ENCODE peak calls at places on chromosomes 1 and 21, in nine cellular contexts. N is heart left ventricle, M is epithelial cell of proximal tubule, D is GM23338, C is H9, V is kidney, G is fibroblast of lung, W is fibroblast of mammary gland, Z is nephron progenitor cell. L is an unnamed sample.

GRCh38 chr1:67281246-67281645 is 26.4 kb upstream of the IL12RB2 start:
- DNase-seq in V (no peak), Z (no peak), M (no peak), N (no peak), G (no peak), C (no peak), W (no peak), D (no peak), L (no peak)

GRCh38 chr21:45073301-45074047 is 906 bp upstream of the ADARB1 start:
- DNase-seq in Z (peak), G (peak), C (no peak), M (no peak), N (no peak), D (peak), V (peak), W (peak), L (no peak)

GRCh38 chr1:56577859-56578663 is 1.3 kb downstream of the PLPP3 start:
- DNase-seq in D (peak), G (peak), Z (peak), V (peak), N (peak), W (peak), C (peak), M (no peak), L (no peak)

GRCh38 chr1:244749230-244750016 is 86.0 kb upstream of the COX20 start:
- DNase-seq in W (no peak), M (no peak), N (no peak), D (no peak), C (no peak), Z (no peak), V (no peak), G (no peak), L (no peak)

GRCh38 chr1:52976183-52977035 is 49.3 kb downstream of the SCP2 start:
- DNase-seq in Z (no peak), M (no peak), D (peak), W (no peak), C (peak), N (no peak), G (no peak), V (no peak), L (no peak)

GRCh38 chr1:201634261-201634660 is 95.3 kb downstream of the NAV1 start:
- DNase-seq in Z (no peak), G (peak), V (peak), M (no peak), D (no peak), C (no peak), N (no peak), W (peak), L (no peak)

GRCh38 chr1:94240822-94241221 is 3.4 kb upstream of the ARHGAP29 start:
- DNase-seq in G (peak), D (peak), Z (no peak), V (no peak), C (no peak), W (no peak), M (no peak), N (no peak), L (no peak)

GRCh38 chr1:164559342-164560070 is 522 bp downstream of the PBX1 start:
- DNase-seq in V (peak), D (peak), Z (peak), C (peak), W (no peak), G (no peak), M (no peak), N (peak), L (no peak)

GRCh38 chr21:33115586-33116541 is 45.9 kb downstream of the OLIG1 start:
- DNase-seq in C (no peak), Z (no peak), V (no peak), M (no peak), D (no peak), W (no peak), G (no peak), N (no peak), L (no peak)

GRCh38 chr21:42913461-42913860 is 12.0 kb downstream of the ERVH48-1 start:
- DNase-seq in W (peak), M (no peak), Z (no peak), N (no peak), G (no peak), D (peak), V (no peak), C (no peak), L (no peak)

GRCh38 chr21:46340998-46341397 is 17.0 kb downstream of the PCNT start:
- DNase-seq in V (no peak), M (no peak), N (no peak), W (no peak), G (no peak), C (no peak), D (no peak), Z (no peak), L (no peak)

GRCh38 chr1:145977016-145977415 is 12.5 kb downstream of the POLR3GL start:
- DNase-seq in Z (no peak), C (no peak), G (no peak), M (no peak), D (no peak), W (no peak), V (no peak), N (peak), L (no peak)

GRCh38 chr1:10540277-10541005 is 65.7 kb downstream of the PEX14 start:
- DNase-seq in M (no peak), W (no peak), D (no peak), G (peak), V (no peak), Z (no peak), C (no peak), N (peak), L (no peak)

GRCh38 chr1:3459051-3459908 is 4.8 kb downstream of the ARHGEF16 start:
- DNase-seq in V (peak), C (no peak), G (no peak), W (no peak), N (no peak), D (no peak), Z (no peak), M (no peak), L (no peak)

GRCh38 chr1:26281971-26282693 is 2.2 kb downstream of the SH3BGRL3 start:
- DNase-seq in Z (peak), V (peak), G (peak), M (no peak), W (peak), N (no peak), C (peak), D (peak), L (no peak)

GRCh38 chr1:33257759-33258712 is 1.7 kb downstream of the ZNF362 start:
- DNase-seq in G (peak), C (no peak), M (no peak), V (no peak), Z (peak), N (no peak), D (no peak), W (no peak), L (no peak)

GRCh38 chr1:178341218-178341956 is 155.4 kb downstream of the CLEC20A start:
- DNase-seq in N (peak), C (peak), W (peak), M (peak), D (peak), Z (peak), V (peak), G (peak), L (no peak)

GRCh38 chr1:56147020-56147419 is 432.3 kb downstream of the PLPP3 start:
- DNase-seq in N (no peak), V (no peak), Z (no peak), M (no peak), D (no peak), G (peak), W (no peak), C (no peak), L (no peak)

GRCh38 chr21:43306391-43306790 is 120.5 kb downstream of the SIK1 start:
- DNase-seq in C (no peak), Z (no peak), W (no peak), V (no peak), D (no peak), N (no peak), G (no peak), M (no peak), L (no peak)

GRCh38 chr1:31814631-31815306 is 1.1 kb downstream of the SPOCD1 start:
- DNase-seq in D (no peak), M (no peak), Z (no peak), W (no peak), V (no peak), C (no peak), G (no peak), N (no peak), L (no peak)

GRCh38 chr1:44628962-44629756 is 45.1 kb downstream of the TMEM53 start:
- DNase-seq in W (peak), V (no peak), G (peak), D (no peak), C (no peak), N (no peak), M (peak), Z (no peak), L (no peak)

GRCh38 chr1:59138402-59138801 is 158.5 kb upstream of the FGGY start:
- DNase-seq in W (peak), M (no peak), D (no peak), C (no peak), V (no peak), G (no peak), Z (no peak), N (no peak), L (no peak)

GRCh38 chr21:39050839-39051560 is 132.3 kb downstream of the PSMG1 start:
- DNase-seq in G (no peak), M (no peak), Z (no peak), W (no peak), V (no peak), C (no peak), D (no peak), N (no peak), L (no peak)

GRCh38 chr21:34965200-34966174 is 83.6 kb downstream of the RUNX1 start:
- DNase-seq in Z (no peak), N (no peak), D (no peak), W (peak), V (no peak), C (no peak), G (peak), M (no peak), L (no peak)

GRCh38 chr21:27246741-27247140 is 279.9 kb upstream of the ADAMTS5 start:
- DNase-seq in C (no peak), Z (no peak), M (no peak), G (peak), N (no peak), W (peak), D (no peak), V (no peak), L (no peak)

GRCh38 chr1:226580625-226581270 is 32.2 kb downstream of the STUM start:
- DNase-seq in Z (no peak), V (peak), D (no peak), G (no peak), M (no peak), N (no peak), C (no peak), W (no peak), L (no peak)

GRCh38 chr1:55140546-55140983 is 74.6 kb downstream of the USP24 start:
- DNase-seq in Z (peak), W (peak), C (peak), V (no peak), D (peak), M (no peak), G (peak), N (peak), L (no peak)

GRCh38 chr1:163570061-163570460 is 248.3 kb downstream of the NUF2 start:
- DNase-seq in N (no peak), V (no peak), G (no peak), M (no peak), W (peak), C (no peak), D (no peak), Z (peak), L (no peak)

GRCh38 chr1:42746436-42747105 is 6.5 kb upstream of the CLDN19 start:
- DNase-seq in D (no peak), M (no peak), G (no peak), C (no peak), Z (no peak), V (no peak), N (no peak), W (no peak), L (no peak)

GRCh38 chr1:51316113-51316763 is 14.1 kb downstream of the TTC39A start:
- DNase-seq in M (no peak), V (no peak), Z (no peak), W (no peak), G (no peak), C (no peak), D (no peak), N (no peak), L (no peak)

GRCh38 chr1:10530756-10531155 is 56.0 kb downstream of the PEX14 start:
- DNase-seq in M (no peak), D (no peak), N (no peak), V (no peak), G (peak), C (no peak), W (no peak), Z (no peak), L (no peak)

GRCh38 chr1:198492872-198493271 is 47.6 kb downstream of the ATP6V1G3 start:
- DNase-seq in W (peak), G (peak), V (no peak), Z (no peak), D (no peak), M (no peak), C (no peak), N (no peak), L (no peak)

GRCh38 chr1:23661887-23662286 is 29.7 kb upstream of the RPL11 start:
- DNase-seq in C (no peak), W (no peak), M (no peak), N (no peak), D (no peak), V (no peak), G (no peak), Z (no peak), L (no peak)

GRCh38 chr1:22338071-22338765 is 113.4 kb upstream of the ZBTB40 start:
- DNase-seq in C (no peak), N (no peak), G (no peak), M (no peak), Z (no peak), D (no peak), V (no peak), W (no peak), L (no peak)

GRCh38 chr21:15496896-15497295 is 232.9 kb upstream of the USP25 start:
- DNase-seq in W (no peak), V (no peak), M (no peak), C (no peak), D (no peak), Z (no peak), G (no peak), N (no peak), L (no peak)

GRCh38 chr1:26696645-26697440 is 1.0 kb downstream of the ARID1A start:
- DNase-seq in C (no peak), N (peak), Z (peak), V (peak), D (no peak), G (no peak), W (no peak), M (no peak), L (no peak)

GRCh38 chr1:111690306-111690617 is 48.9 kb downstream of the INKA2 start:
- DNase-seq in Z (no peak), W (peak), N (peak), M (peak), G (peak), D (no peak), C (no peak), V (no peak), L (no peak)

GRCh38 chr1:154796303-154796892 is 73.7 kb downstream of the KCNN3 start:
- DNase-seq in G (no peak), V (peak), N (no peak), C (no peak), W (no peak), Z (no peak), D (no peak), M (no peak), L (no peak)

GRCh38 chr1:220770245-220770913 is 16.3 kb upstream of the MTARC1 start:
- DNase-seq in W (no peak), N (no peak), G (no peak), V (no peak), D (no peak), C (no peak), Z (no peak), M (no peak), L (no peak)

GRCh38 chr1:209670441-209671082 is 4.7 kb upstream of the G0S2 start:
- DNase-seq in D (no peak), M (no peak), N (no peak), Z (no peak), V (no peak), G (no peak), W (no peak), C (no peak), L (no peak)

DNA sequence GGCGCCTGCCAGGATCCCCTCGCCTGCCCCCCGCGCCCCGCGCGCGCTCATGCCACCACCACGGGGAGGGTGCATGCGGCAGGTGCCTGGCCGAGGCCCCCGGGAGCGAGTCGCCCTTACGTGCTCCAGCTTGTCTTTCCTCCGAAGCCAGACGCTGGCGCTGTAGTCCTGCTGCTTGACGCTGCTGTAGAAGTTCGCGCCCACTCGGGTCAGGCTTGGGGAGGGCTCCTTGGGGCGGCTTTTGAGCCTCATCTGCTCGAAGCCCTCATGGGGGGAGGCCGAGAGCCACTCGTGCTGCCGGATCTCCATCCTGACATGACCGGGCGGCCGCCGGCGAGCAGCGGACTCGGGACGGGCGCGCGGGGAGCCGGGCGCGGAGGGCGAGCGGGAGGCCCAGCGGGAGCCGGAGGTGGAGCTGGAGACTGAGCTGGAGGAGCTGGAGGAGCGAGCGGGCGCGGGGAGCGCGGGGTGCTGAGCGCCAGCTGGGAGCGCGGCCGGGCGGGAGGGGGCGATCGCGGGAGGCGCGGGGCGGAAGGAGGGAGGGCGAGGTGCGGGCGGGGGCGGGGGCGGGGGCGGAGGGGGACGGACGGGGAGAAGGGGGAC is 428 bp downstream of the PLD5 start:
- DNase-seq in N (peak), C (peak), V (peak), D (peak), Z (peak), W (peak), M (no peak), G (peak), L (no peak)
- TF ChIP-seq CTCF in N (no peak), C (peak), V (no peak), D (peak), Z (no peak), W (no peak), M (peak), G (no peak), L (no peak)

DNA sequence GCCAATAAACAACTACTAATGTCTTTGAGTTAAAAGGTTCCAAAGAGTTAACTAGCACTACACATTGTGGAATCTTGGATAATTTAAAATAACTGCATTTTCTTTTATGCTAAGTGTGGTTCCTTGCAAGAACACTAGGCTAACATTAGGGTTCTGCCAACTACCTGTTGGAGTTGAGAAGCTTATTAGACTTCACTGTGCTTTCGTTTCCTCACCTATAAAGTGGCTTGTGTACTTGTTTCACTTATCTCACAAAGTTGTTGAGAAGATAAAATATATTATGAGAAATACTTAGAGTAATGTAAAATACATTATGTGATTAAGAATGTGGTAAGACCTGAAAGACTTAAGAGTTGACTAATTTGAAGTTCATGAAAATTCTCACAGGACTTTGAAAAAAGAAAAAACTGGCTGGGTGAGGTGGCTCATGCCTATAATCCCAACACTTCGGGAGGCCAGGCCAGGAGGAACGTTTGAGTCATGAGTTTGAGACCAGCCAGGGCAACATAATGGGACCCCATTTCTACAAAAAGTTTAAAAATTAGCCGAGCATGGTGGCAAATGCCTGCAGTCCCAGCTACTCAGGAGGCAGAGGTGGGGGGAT is 5.6 kb upstream of the RRAGC start:
- DNase-seq in Z (no peak), D (no peak), V (no peak), C (no peak), W (no peak), G (no peak), N (no peak), M (no peak), L (no peak)
- TF ChIP-seq CTCF in Z (no peak), D (no peak), V (no peak), C (no peak), W (peak), G (no peak), N (no peak), M (no peak), L (no peak)

GRCh38 chr1:70827030-70827429 is 220.6 kb downstream of the PTGER3 start:
- DNase-seq in V (no peak), W (no peak), G (no peak), N (no peak), D (no peak), Z (no peak), C (no peak), M (no peak), L (no peak)

GRCh38 chr1:70826428-70826827 is 221.2 kb downstream of the PTGER3 start:
- DNase-seq in W (no peak), D (no peak), M (no peak), N (no peak), G (no peak), V (no peak), C (no peak), Z (no peak), L (no peak)

GRCh38 chr1:70828177-70828576 is 219.4 kb downstream of the PTGER3 start:
- DNase-seq in V (no peak), Z (no peak), C (no peak), D (no peak), M (no peak), W (no peak), N (no peak), G (no peak), L (no peak)
- TF ChIP-seq CTCF in V (no peak), Z (no peak), C (no peak), D (no peak), M (no peak), W (no peak), N (no peak), G (no peak), L (no peak)

GRCh38 chr1:222892137-222892763 is 77.4 kb downstream of the DISP1 start:
- DNase-seq in D (no peak), G (peak), M (peak), N (no peak), C (no peak), W (peak), V (no peak), Z (no peak), L (no peak)
- TF ChIP-seq CTCF in D (no peak), G (no peak), M (no peak), N (no peak), C (no peak), W (no peak), V (no peak), Z (no peak), L (no peak)

GRCh38 chr1:235599536-235599935 is 50.0 kb downstream of the GNG4 start:
- DNase-seq in M (no peak), C (no peak), V (peak), N (no peak), G (no peak), W (no peak), Z (no peak), D (peak), L (no peak)

GRCh38 chr1:235597867-235598553 is 51.6 kb downstream of the GNG4 start:
- DNase-seq in G (peak), M (no peak), Z (no peak), D (peak), C (no peak), N (no peak), W (peak), V (no peak), L (no peak)

GRCh38 chr1:235601087-235601486 is 48.5 kb downstream of the GNG4 start:
- DNase-seq in D (peak), G (peak), M (no peak), N (no peak), C (peak), V (peak), W (no peak), Z (no peak), L (no peak)
- TF ChIP-seq CTCF in D (peak), G (peak), M (peak), N (no peak), C (peak), V (peak), W (peak), Z (peak), L (no peak)

DNA sequence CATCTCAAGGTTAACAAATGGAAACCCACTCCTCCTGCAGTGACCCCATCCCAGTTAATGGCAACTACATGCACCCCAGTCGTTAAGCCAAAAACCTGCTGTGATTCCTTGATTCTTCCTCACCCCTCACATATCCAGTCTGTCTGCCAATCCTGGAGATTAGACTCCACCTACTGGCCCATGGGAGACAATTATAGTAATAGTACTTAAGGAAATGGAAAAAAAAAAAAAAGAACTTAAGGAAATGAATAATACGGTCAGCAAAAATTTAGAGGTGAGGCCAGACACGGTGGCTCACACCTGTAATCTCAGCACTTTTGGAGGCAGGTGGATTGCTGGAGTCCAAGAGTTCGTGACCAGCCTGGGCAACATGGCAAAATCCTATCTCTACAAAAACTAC is 7.0 kb downstream of the NOL9 start:
- DNase-seq in N (no peak), M (no peak), W (peak), V (no peak), Z (no peak), C (no peak), D (no peak), G (no peak), L (no peak)
- TF ChIP-seq CTCF in N (no peak), M (peak), W (no peak), V (no peak), Z (no peak), C (no peak), D (peak), G (no peak), L (no peak)

GRCh38 chr1:156123356-156124196 is 9.1 kb downstream of the LMNA start:
- DNase-seq in N (peak), D (peak), W (peak), M (no peak), C (peak), G (peak), V (peak), Z (no peak), L (peak)
- TF ChIP-seq CTCF in N (no peak), D (peak), W (peak), M (peak), C (peak), G (peak), V (no peak), Z (no peak), L (no peak)